ENCODE peak calls at places on chromosomes 3 and 15, in five cellular contexts. V is psoas muscle, K is coronary artery, J is right lobe of liver, Q is foreskin fibroblast. H is an unnamed sample.

GRCh38 chr3:119891944-119892721 is 110.2 kb downstream of the NR1I2 start:
- DNase-seq in Q (peak), J (no peak), V (no peak), K (no peak), H (peak)

GRCh38 chr3:77051927-77052542 is 12.1 kb downstream of the ROBO2 start:
- DNase-seq in Q (peak), K (no peak), J (no peak), V (no peak), H (no peak)

GRCh38 chr3:162278834-162279233 is 782.2 kb downstream of the OTOL1 start:
- DNase-seq in K (no peak), Q (no peak), V (no peak), J (no peak), H (no peak)

GRCh38 chr15:75145027-75145841 is 56.4 kb upstream of the C15orf39 start:
- DNase-seq in Q (no peak), J (no peak), V (no peak), K (no peak), H (no peak)

GRCh38 chr15:90031231-90031791 is 30.2 kb downstream of the ZNF710 start:
- DNase-seq in J (peak), K (peak), Q (peak), V (no peak), H (no peak)

GRCh38 chr3:45026038-45026437 is at the start of gene CLEC3B:
- DNase-seq in V (peak), K (no peak), J (no peak), Q (peak), H (no peak)

GRCh38 chr15:69852482-69853275 is 245.0 kb downstream of the TLE3 start:
- DNase-seq in K (no peak), J (no peak), V (no peak), Q (no peak), H (peak)

GRCh38 chr3:172323894-172324590 is 124.2 kb downstream of the GHSR start:
- DNase-seq in K (no peak), Q (peak), V (peak), J (peak), H (no peak)

GRCh38 chr3:8441969-8442559 is 59.6 kb upstream of the LMCD1 start:
- DNase-seq in Q (peak), J (no peak), V (no peak), K (no peak), H (peak)

GRCh38 chr3:185796431-185797107 is 28.3 kb downstream of the IGF2BP2 start:
- DNase-seq in Q (peak), J (no peak), V (no peak), K (no peak), H (no peak)

GRCh38 chr3:186825294-186825821 is 17.2 kb upstream of the ADIPOQ start:
- DNase-seq in K (no peak), J (no peak), Q (peak), V (no peak), H (peak)

GRCh38 chr15:67915374-67916050 is 75.7 kb upstream of the RNU6-1 start:
- DNase-seq in V (peak), Q (peak), K (peak), J (peak), H (no peak)

GRCh38 chr3:45655906-45656305 is 33.3 kb upstream of the SACM1L start:
- DNase-seq in V (no peak), Q (no peak), K (no peak), J (no peak), H (no peak)

GRCh38 chr15:95492388-95493070 is 838.0 kb upstream of the NR2F2 start:
- DNase-seq in K (no peak), Q (no peak), J (no peak), V (no peak), H (no peak)

GRCh38 chr15:31934821-31935220 is 95.5 kb upstream of the CHRNA7 start:
- DNase-seq in J (no peak), K (no peak), V (no peak), Q (no peak), H (no peak)

GRCh38 chr15:69225355-69226027 is 65.1 kb downstream of the GLCE start:
- DNase-seq in Q (peak), V (no peak), J (no peak), K (no peak), H (peak)

GRCh38 chr3:187986514-187986934 is 167.4 kb upstream of the LPP start:
- DNase-seq in K (no peak), V (peak), Q (peak), J (no peak), H (peak)

GRCh38 chr3:60424942-60425341 is 826.3 kb downstream of the FHIT start:
- DNase-seq in V (no peak), J (no peak), K (no peak), Q (no peak), H (no peak)

GRCh38 chr3:12356175-12356574 is 67.3 kb downstream of the PPARG start:
- DNase-seq in V (no peak), J (no peak), Q (no peak), K (no peak), H (no peak)

GRCh38 chr15:85625431-85625830 is 169.3 kb downstream of the KLHL25 start:
- DNase-seq in Q (no peak), J (no peak), V (no peak), K (no peak), H (no peak)

GRCh38 chr3:155270063-155270462 is 23.4 kb downstream of the STRIT1 start:
- DNase-seq in V (no peak), Q (no peak), J (no peak), K (no peak), H (no peak)

GRCh38 chr3:126773783-126774182 is 69.7 kb downstream of the CHCHD6 start:
- DNase-seq in Q (no peak), J (no peak), V (no peak), K (no peak), H (no peak)

GRCh38 chr3:167078070-167078622 is 302.0 kb downstream of the ZBBX start:
- DNase-seq in Q (no peak), K (no peak), J (no peak), V (no peak), H (no peak)

GRCh38 chr15:35089556-35089955 is 4.5 kb upstream of the NANOGP8 start:
- DNase-seq in Q (no peak), V (no peak), K (no peak), J (no peak), H (no peak)

GRCh38 chr3:161893972-161894371 is 397.4 kb downstream of the OTOL1 start:
- DNase-seq in J (no peak), K (no peak), V (no peak), Q (peak), H (peak)

GRCh38 chr3:125511420-125512094 is 8.4 kb downstream of the SNX4 start:
- DNase-seq in K (no peak), V (no peak), Q (no peak), J (no peak), H (no peak)

GRCh38 chr3:150074697-150075416 is 104.2 kb upstream of the PFN2 start:
- DNase-seq in J (no peak), V (no peak), K (no peak), Q (no peak), H (no peak)

GRCh38 chr3:14623569-14624051 is 28.0 kb upstream of the CCDC174 start:
- DNase-seq in K (no peak), J (no peak), Q (no peak), V (no peak), H (no peak)

GRCh38 chr15:46710561-46710960 is 1006.7 kb upstream of the SEMA6D start:
- DNase-seq in V (no peak), K (no peak), J (no peak), Q (no peak), H (no peak)

GRCh38 chr15:53665930-53666329 is 93.5 kb downstream of the WDR72 start:
- DNase-seq in V (no peak), Q (no peak), J (no peak), K (no peak), H (no peak)

GRCh38 chr15:42826251-42826890 is 89.4 kb upstream of the CDAN1 start:
- DNase-seq in J (no peak), Q (no peak), V (no peak), K (no peak), H (no peak)

DNA sequence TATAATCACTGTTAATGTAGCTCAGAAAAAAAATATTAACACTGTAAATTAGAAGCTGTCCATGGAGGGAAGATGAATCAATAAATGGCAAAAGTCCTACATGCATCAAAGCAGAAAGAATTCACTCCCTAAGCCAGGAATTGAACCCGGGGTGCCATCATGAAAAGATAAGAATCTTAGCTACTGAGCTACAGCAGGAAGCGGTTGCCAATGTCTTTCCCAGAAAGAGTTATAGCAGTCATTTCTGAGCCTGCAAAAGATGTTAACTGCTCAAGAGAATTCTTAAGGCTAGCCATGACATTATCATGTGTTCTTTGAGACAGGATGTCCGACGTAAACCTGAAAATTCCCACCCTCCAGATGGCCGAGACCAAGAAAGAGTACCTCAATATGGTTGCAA is 47.4 kb upstream of the MKRN3 start:
- DNase-seq in V (no peak), K (no peak), Q (no peak), J (no peak), H (no peak)
- H3K4me3 ChIP-seq in V (no peak), K (no peak), Q (no peak), J (no peak), H (no peak)

DNA sequence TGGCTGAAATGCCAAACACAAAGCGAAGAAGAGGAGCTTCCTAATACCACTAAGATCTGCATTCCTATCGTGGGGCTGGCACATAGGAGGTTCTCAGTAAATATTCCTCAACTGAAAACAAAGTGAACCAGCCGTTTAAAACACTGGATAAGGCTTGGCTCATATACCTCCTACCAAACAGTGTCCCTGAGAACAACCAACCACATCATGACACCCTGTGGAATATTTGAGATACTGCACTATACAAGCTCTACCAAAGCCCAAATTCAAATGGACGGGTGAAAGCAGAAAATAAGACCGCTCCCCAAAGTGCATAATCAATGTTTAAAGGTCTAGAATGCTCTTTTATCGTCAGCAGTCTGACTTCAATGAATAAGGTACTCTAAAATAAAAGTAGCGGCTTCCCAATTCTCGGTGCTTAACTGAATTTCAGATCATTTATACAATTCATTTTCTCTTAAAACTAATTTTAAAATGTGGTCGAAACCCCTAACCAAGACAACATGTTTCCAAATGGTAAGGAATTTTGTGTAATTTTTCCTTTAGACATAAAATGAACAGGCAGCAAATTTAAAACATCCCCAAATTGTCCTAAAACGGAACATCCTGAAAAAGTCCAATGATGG is 425.8 kb downstream of the ERC2 start:
- DNase-seq in V (no peak), J (no peak), Q (peak), K (no peak), H (peak)
- TF ChIP-seq CTCF in V (peak), J (peak), Q (peak), K (no peak), H (peak)

GRCh38 chr15:73108676-73109075 is 56.4 kb downstream of the NEO1 start:
- DNase-seq in J (no peak), V (no peak), Q (no peak), K (no peak), H (no peak)

GRCh38 chr15:73110246-73110645 is 58.0 kb downstream of the NEO1 start:
- DNase-seq in K (no peak), Q (no peak), V (no peak), J (no peak), H (no peak)

GRCh38 chr15:73109751-73110150 is 57.5 kb downstream of the NEO1 start:
- DNase-seq in V (no peak), J (no peak), Q (no peak), K (no peak), H (no peak)

GRCh38 chr15:73105064-73105463 is 52.8 kb downstream of the NEO1 start:
- DNase-seq in Q (no peak), J (no peak), V (no peak), K (no peak), H (no peak)
- H3K4me3 ChIP-seq in Q (no peak), J (no peak), V (no peak), K (no peak), H (no peak)

GRCh38 chr3:31442755-31443154 is 90.0 kb upstream of the STT3B start:
- DNase-seq in J (no peak), Q (no peak), K (no peak), V (no peak), H (no peak)

GRCh38 chr3:31438742-31439141 is 94.0 kb upstream of the STT3B start:
- DNase-seq in Q (no peak), K (no peak), J (no peak), V (no peak), H (no peak)

GRCh38 chr3:31436830-31437229 is 95.9 kb upstream of the STT3B start:
- DNase-seq in V (no peak), Q (no peak), K (no peak), J (no peak), H (no peak)

GRCh38 chr3:31440878-31441277 is 91.8 kb upstream of the STT3B start:
- DNase-seq in J (no peak), K (no peak), V (no peak), Q (no peak), H (no peak)

DNA sequence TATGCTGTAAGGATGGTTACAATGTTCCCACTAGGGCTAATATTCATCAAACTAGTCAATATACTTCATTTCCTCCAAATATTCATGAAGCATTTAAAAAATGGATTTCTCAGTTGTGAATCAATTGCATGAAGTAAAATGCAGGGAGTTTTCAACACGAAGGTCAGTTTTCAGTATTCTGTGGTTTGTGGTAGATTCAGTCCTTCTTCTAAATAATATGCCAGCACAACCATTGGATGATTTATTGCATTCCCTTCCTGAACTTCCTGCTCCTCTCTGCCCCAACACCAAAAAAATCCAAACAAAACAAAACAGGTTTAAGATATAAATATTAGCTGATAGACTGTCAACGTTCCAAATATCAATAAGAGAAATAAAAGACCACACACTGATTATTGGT is 92.8 kb upstream of the STT3B start:
- DNase-seq in V (no peak), Q (no peak), J (no peak), K (no peak), H (no peak)
- TF ChIP-seq CTCF in V (no peak), Q (no peak), J (no peak), K (no peak), H (no peak)

GRCh38 chr3:24520941-24521305 is 26.3 kb upstream of the THRB start:
- DNase-seq in K (no peak), J (no peak), V (no peak), Q (no peak), H (no peak)
- H3K4me3 ChIP-seq in K (peak), J (peak), V (peak), Q (peak), H (peak)

DNA sequence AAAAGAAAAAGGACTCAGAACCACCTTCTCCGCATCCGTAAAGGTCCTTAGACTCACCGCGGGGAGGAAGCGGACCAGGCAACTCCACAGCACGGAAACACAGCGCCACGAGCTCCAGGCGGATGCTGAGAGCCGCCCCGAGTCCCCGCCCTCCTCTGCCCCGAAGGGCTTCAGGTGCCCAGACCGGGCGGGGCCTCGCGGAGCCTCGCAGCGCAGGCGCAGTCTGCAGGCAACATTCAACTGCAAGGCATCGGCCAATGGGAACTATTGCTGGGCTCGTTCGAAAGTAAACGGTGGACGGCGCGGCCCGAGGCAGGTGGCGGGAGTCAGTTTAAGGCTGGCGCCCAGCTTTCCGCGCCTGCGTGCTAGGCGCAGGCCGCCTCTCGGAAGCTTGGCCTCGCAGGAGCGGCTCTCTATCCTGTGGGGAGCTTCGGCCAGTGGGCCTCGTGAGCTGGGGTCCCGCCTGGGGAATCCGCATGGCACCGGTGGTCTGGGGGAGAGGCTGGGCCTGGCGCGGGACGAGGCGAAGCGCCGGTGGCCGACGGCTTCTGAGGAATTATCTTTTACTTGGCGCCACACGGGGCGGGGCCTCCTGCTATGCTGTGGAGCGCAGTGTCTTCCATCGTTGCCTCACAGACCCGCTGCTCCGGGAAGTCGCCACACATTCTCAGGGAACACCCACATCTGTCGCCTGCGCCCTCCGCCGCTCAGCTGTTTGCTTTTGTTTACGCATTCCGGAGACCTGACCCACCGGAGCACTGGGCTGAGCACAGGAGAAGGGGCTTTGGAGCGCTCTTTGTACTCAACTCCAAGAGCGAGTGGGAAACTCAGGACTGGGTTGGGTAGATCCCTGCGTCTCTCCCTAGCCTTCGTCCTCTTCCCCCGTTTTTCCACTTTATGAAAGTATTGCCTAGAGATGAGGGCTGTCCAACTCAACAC is at the start of gene TRIM59:
- DNase-seq in V (peak), K (peak), J (peak), Q (peak), H (peak)
- TF ChIP-seq CTCF in V (no peak), K (no peak), J (no peak), Q (no peak), H (peak)